ENCODE peak calls at places on chromosomes 2 and 18, in four cellular contexts. One of them, this sample, is unnamed.

GRCh38 chr18:77100751-77101355 is 31.7 kb downstream of the MBP start:
- DNase-seq in foreskin fibroblast: no peak
- DNase-seq in NCI-H2029: no peak
- DNase-seq in activated CD4-positive, alpha-beta T cell treated with anti-CD3 and anti-CD28 coated beads, Interleukin-2, amount 10 ng/mL, durations not matched to agents 7 days and 5 days: peak
- DNase-seq in this sample: no peak

GRCh38 chr18:43129946-43130523 is 14.6 kb upstream of the RIT2 start:
- DNase-seq in foreskin fibroblast: no peak
- DNase-seq in NCI-H2029: peak
- DNase-seq in activated CD4-positive, alpha-beta T cell treated with anti-CD3 and anti-CD28 coated beads, Interleukin-2, amount 10 ng/mL, durations not matched to agents 7 days and 5 days: no peak
- DNase-seq in this sample: no peak

GRCh38 chr2:241692448-241692847 is 5.8 kb upstream of the DTYMK start:
- DNase-seq in foreskin fibroblast: peak
- DNase-seq in NCI-H2029: no peak
- DNase-seq in activated CD4-positive, alpha-beta T cell treated with anti-CD3 and anti-CD28 coated beads, Interleukin-2, amount 10 ng/mL, durations not matched to agents 7 days and 5 days: no peak
- DNase-seq in this sample: peak

GRCh38 chr18:77366067-77366724 is 116.5 kb downstream of the GALR1 start:
- DNase-seq in foreskin fibroblast: no peak
- DNase-seq in NCI-H2029: no peak
- DNase-seq in activated CD4-positive, alpha-beta T cell treated with anti-CD3 and anti-CD28 coated beads, Interleukin-2, amount 10 ng/mL, durations not matched to agents 7 days and 5 days: no peak
- DNase-seq in this sample: no peak

GRCh38 chr2:43759195-43759594 is 14.6 kb upstream of the DYNC2LI1 start:
- DNase-seq in foreskin fibroblast: peak
- DNase-seq in NCI-H2029: no peak
- DNase-seq in activated CD4-positive, alpha-beta T cell treated with anti-CD3 and anti-CD28 coated beads, Interleukin-2, amount 10 ng/mL, durations not matched to agents 7 days and 5 days: no peak
- DNase-seq in this sample: peak

GRCh38 chr2:223363085-223363484 is 239.1 kb downstream of the SCG2 start:
- DNase-seq in foreskin fibroblast: no peak
- DNase-seq in NCI-H2029: no peak
- DNase-seq in activated CD4-positive, alpha-beta T cell treated with anti-CD3 and anti-CD28 coated beads, Interleukin-2, amount 10 ng/mL, durations not matched to agents 7 days and 5 days: no peak
- DNase-seq in this sample: no peak

GRCh38 chr2:12828932-12829331 is 112.2 kb downstream of the TRIB2 start:
- DNase-seq in foreskin fibroblast: no peak
- DNase-seq in NCI-H2029: no peak
- DNase-seq in activated CD4-positive, alpha-beta T cell treated with anti-CD3 and anti-CD28 coated beads, Interleukin-2, amount 10 ng/mL, durations not matched to agents 7 days and 5 days: no peak
- DNase-seq in this sample: no peak

GRCh38 chr2:30656079-30656478 is 151.2 kb downstream of the CAPN13 start:
- DNase-seq in foreskin fibroblast: no peak
- DNase-seq in NCI-H2029: no peak
- DNase-seq in activated CD4-positive, alpha-beta T cell treated with anti-CD3 and anti-CD28 coated beads, Interleukin-2, amount 10 ng/mL, durations not matched to agents 7 days and 5 days: no peak
- DNase-seq in this sample: no peak

GRCh38 chr18:50277935-50278334 is 3.4 kb downstream of the MBD1 start:
- DNase-seq in foreskin fibroblast: no peak
- DNase-seq in NCI-H2029: no peak
- DNase-seq in activated CD4-positive, alpha-beta T cell treated with anti-CD3 and anti-CD28 coated beads, Interleukin-2, amount 10 ng/mL, durations not matched to agents 7 days and 5 days: no peak
- DNase-seq in this sample: no peak

GRCh38 chr2:189363559-189363958 is 77.7 kb upstream of the WDR75 start:
- DNase-seq in foreskin fibroblast: peak
- DNase-seq in NCI-H2029: no peak
- DNase-seq in activated CD4-positive, alpha-beta T cell treated with anti-CD3 and anti-CD28 coated beads, Interleukin-2, amount 10 ng/mL, durations not matched to agents 7 days and 5 days: no peak
- DNase-seq in this sample: no peak

GRCh38 chr18:32158108-32158624 is 31.7 kb upstream of the MEP1B start:
- DNase-seq in foreskin fibroblast: peak
- DNase-seq in NCI-H2029: peak
- DNase-seq in activated CD4-positive, alpha-beta T cell treated with anti-CD3 and anti-CD28 coated beads, Interleukin-2, amount 10 ng/mL, durations not matched to agents 7 days and 5 days: peak
- DNase-seq in this sample: peak

GRCh38 chr2:225600865-225601264 is 201.4 kb downstream of the NYAP2 start:
- DNase-seq in foreskin fibroblast: no peak
- DNase-seq in NCI-H2029: no peak
- DNase-seq in activated CD4-positive, alpha-beta T cell treated with anti-CD3 and anti-CD28 coated beads, Interleukin-2, amount 10 ng/mL, durations not matched to agents 7 days and 5 days: no peak
- DNase-seq in this sample: no peak

GRCh38 chr2:26317377-26318105 is 28.4 kb upstream of the SELENOI start:
- DNase-seq in foreskin fibroblast: no peak
- DNase-seq in NCI-H2029: no peak
- DNase-seq in activated CD4-positive, alpha-beta T cell treated with anti-CD3 and anti-CD28 coated beads, Interleukin-2, amount 10 ng/mL, durations not matched to agents 7 days and 5 days: no peak
- DNase-seq in this sample: no peak

GRCh38 chr18:45370190-45371010 is 244.9 kb upstream of the SLC14A2 start:
- DNase-seq in foreskin fibroblast: no peak
- DNase-seq in NCI-H2029: no peak
- DNase-seq in activated CD4-positive, alpha-beta T cell treated with anti-CD3 and anti-CD28 coated beads, Interleukin-2, amount 10 ng/mL, durations not matched to agents 7 days and 5 days: no peak
- DNase-seq in this sample: peak

GRCh38 chr2:204888222-204888621 is 342.9 kb downstream of the PARD3B start:
- DNase-seq in foreskin fibroblast: peak
- DNase-seq in NCI-H2029: no peak
- DNase-seq in activated CD4-positive, alpha-beta T cell treated with anti-CD3 and anti-CD28 coated beads, Interleukin-2, amount 10 ng/mL, durations not matched to agents 7 days and 5 days: no peak
- DNase-seq in this sample: no peak

GRCh38 chr2:44522846-44523245 is 161.1 kb downstream of the CAMKMT start:
- DNase-seq in foreskin fibroblast: no peak
- DNase-seq in NCI-H2029: no peak
- DNase-seq in activated CD4-positive, alpha-beta T cell treated with anti-CD3 and anti-CD28 coated beads, Interleukin-2, amount 10 ng/mL, durations not matched to agents 7 days and 5 days: no peak
- DNase-seq in this sample: no peak

GRCh38 chr2:66084948-66085590 is 349.9 kb upstream of the MEIS1 start:
- DNase-seq in foreskin fibroblast: no peak
- DNase-seq in NCI-H2029: no peak
- DNase-seq in activated CD4-positive, alpha-beta T cell treated with anti-CD3 and anti-CD28 coated beads, Interleukin-2, amount 10 ng/mL, durations not matched to agents 7 days and 5 days: no peak
- DNase-seq in this sample: no peak

GRCh38 chr18:3340015-3340681 is 78.2 kb downstream of the MYL12B start:
- DNase-seq in foreskin fibroblast: no peak
- DNase-seq in NCI-H2029: no peak
- DNase-seq in activated CD4-positive, alpha-beta T cell treated with anti-CD3 and anti-CD28 coated beads, Interleukin-2, amount 10 ng/mL, durations not matched to agents 7 days and 5 days: no peak
- DNase-seq in this sample: no peak

GRCh38 chr2:105438104-105438929 is 39.5 kb upstream of the FHL2 start:
- DNase-seq in foreskin fibroblast: peak
- DNase-seq in NCI-H2029: peak
- DNase-seq in activated CD4-positive, alpha-beta T cell treated with anti-CD3 and anti-CD28 coated beads, Interleukin-2, amount 10 ng/mL, durations not matched to agents 7 days and 5 days: no peak
- DNase-seq in this sample: no peak

GRCh38 chr2:86143926-86144685 is 38.1 kb downstream of the PTCD3 start:
- DNase-seq in foreskin fibroblast: no peak
- DNase-seq in NCI-H2029: no peak
- DNase-seq in activated CD4-positive, alpha-beta T cell treated with anti-CD3 and anti-CD28 coated beads, Interleukin-2, amount 10 ng/mL, durations not matched to agents 7 days and 5 days: no peak
- DNase-seq in this sample: no peak

GRCh38 chr2:7792031-7792651 is 874.9 kb downstream of the RNF144A start:
- DNase-seq in foreskin fibroblast: no peak
- DNase-seq in NCI-H2029: peak
- DNase-seq in activated CD4-positive, alpha-beta T cell treated with anti-CD3 and anti-CD28 coated beads, Interleukin-2, amount 10 ng/mL, durations not matched to agents 7 days and 5 days: no peak
- DNase-seq in this sample: no peak

GRCh38 chr18:5970032-5970431 is 74.7 kb upstream of the TMEM200C start:
- DNase-seq in foreskin fibroblast: no peak
- DNase-seq in NCI-H2029: no peak
- DNase-seq in activated CD4-positive, alpha-beta T cell treated with anti-CD3 and anti-CD28 coated beads, Interleukin-2, amount 10 ng/mL, durations not matched to agents 7 days and 5 days: peak
- DNase-seq in this sample: no peak

GRCh38 chr2:218465987-218466633 is 47.2 kb downstream of the VIL1 start:
- DNase-seq in foreskin fibroblast: peak
- DNase-seq in NCI-H2029: no peak
- DNase-seq in activated CD4-positive, alpha-beta T cell treated with anti-CD3 and anti-CD28 coated beads, Interleukin-2, amount 10 ng/mL, durations not matched to agents 7 days and 5 days: no peak
- DNase-seq in this sample: peak

GRCh38 chr18:3129053-3129864 is 90.5 kb downstream of the MYOM1 start:
- DNase-seq in foreskin fibroblast: peak
- DNase-seq in NCI-H2029: peak
- DNase-seq in activated CD4-positive, alpha-beta T cell treated with anti-CD3 and anti-CD28 coated beads, Interleukin-2, amount 10 ng/mL, durations not matched to agents 7 days and 5 days: peak
- DNase-seq in this sample: peak

GRCh38 chr18:11496561-11497172 is 112.7 kb upstream of the SLC35G4 start:
- DNase-seq in foreskin fibroblast: no peak
- DNase-seq in NCI-H2029: no peak
- DNase-seq in activated CD4-positive, alpha-beta T cell treated with anti-CD3 and anti-CD28 coated beads, Interleukin-2, amount 10 ng/mL, durations not matched to agents 7 days and 5 days: no peak
- DNase-seq in this sample: no peak

GRCh38 chr2:226603606-226604005 is 196.0 kb downstream of the IRS1 start:
- DNase-seq in foreskin fibroblast: no peak
- DNase-seq in NCI-H2029: no peak
- DNase-seq in activated CD4-positive, alpha-beta T cell treated with anti-CD3 and anti-CD28 coated beads, Interleukin-2, amount 10 ng/mL, durations not matched to agents 7 days and 5 days: no peak
- DNase-seq in this sample: no peak

This sample was measured in AG09319.